ENCODE peak calls at places on chromosome 15, in five cellular contexts. E is K562, C is HepG2, S is SK-N-SH, T is GM12878. W is an unnamed sample.

GRCh38 chr15:74406517-74406916 is 27.2 kb downstream of the SEMA7A start:
- DNase-seq in S (no peak), T (no peak), C (no peak), E (no peak), W (no peak)

GRCh38 chr15:84631706-84632272 is 22.3 kb downstream of the WDR73 start:
- DNase-seq in E (peak; percentile 33), S (no peak), T (no peak), C (peak; percentile 12), W (no peak)

GRCh38 chr15:28131400-28131799 is 32.3 kb upstream of the OCA2 start:
- DNase-seq in T (no peak), E (no peak), C (no peak), S (no peak), W (no peak)

GRCh38 chr15:33735637-33736247 is 232.6 kb upstream of the CHRM5 start:
- DNase-seq in C (peak; percentile 13), S (peak; percentile 51), E (peak; percentile 29), T (no peak), W (no peak)

GRCh38 chr15:32730677-32731654 is 13.2 kb downstream of the GREM1 start:
- DNase-seq in E (peak; percentile 72), C (peak; percentile 47), S (no peak), T (no peak), W (no peak)

GRCh38 chr15:73926191-73927002 is at the start of gene LOXL1:
- DNase-seq in E (peak; percentile 42), C (peak; percentile 23), S (no peak), T (no peak), W (no peak)

GRCh38 chr15:27059610-27060202 is 88.7 kb downstream of the GABRG3 start:
- DNase-seq in S (peak; percentile 79), C (peak; percentile 46), T (no peak), E (peak; percentile 88), W (peak; percentile 46)

GRCh38 chr15:82680200-82681102 is 29.2 kb downstream of the AP3B2 start:
- DNase-seq in C (no peak), S (peak; percentile 77), T (no peak), E (peak; percentile 98), W (peak; percentile 13)

GRCh38 chr15:79341361-79341760 is 30.4 kb downstream of the TMED3 start:
- DNase-seq in C (no peak), T (no peak), S (no peak), E (no peak), W (no peak)

GRCh38 chr15:100602064-100602821 is at the start of the genes ASB7 and LINS1:
- DNase-seq in T (peak; percentile 100), C (peak; percentile 100), S (peak; percentile 94), E (peak; percentile 94), W (peak; percentile 100)

GRCh38 chr15:59420986-59421618 is 16.9 kb upstream of the FAM81A start:
- DNase-seq in S (no peak), T (no peak), E (no peak), C (no peak), W (no peak)
- TF ChIP-seq REST in S (peak; percentile 93), T (peak; percentile 73), E (no peak), C (peak; percentile 39), W (peak; percentile 91)

GRCh38 chr15:50066202-50066601 is 52.8 kb downstream of the ATP8B4 start:
- DNase-seq in C (no peak), T (no peak), S (no peak), E (no peak), W (no peak)
- TF ChIP-seq GABPA in C (no peak), T (no peak), S (no peak), E (no peak), W (no peak)

DNA sequence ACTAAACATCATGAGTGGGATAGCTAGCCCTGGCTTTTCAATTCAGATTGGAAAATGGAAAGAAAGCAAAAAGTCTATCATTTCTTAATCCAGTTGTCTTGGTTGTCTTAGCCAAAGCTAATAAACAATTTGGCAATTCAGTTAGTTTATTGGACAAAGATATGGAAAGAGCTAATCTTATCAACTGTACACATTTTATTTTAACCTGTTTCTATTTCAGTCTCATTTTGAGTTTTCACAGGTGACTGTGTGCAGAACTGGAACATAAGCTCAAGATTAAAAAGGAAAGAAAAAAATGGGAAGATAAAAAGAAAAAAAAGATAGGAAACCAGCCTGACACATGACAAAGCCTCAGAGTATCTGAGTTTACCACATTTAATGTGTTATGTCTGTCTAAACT is 642.6 kb downstream of the SQOR start:
- DNase-seq in E (no peak), S (no peak), C (no peak), T (no peak), W (no peak)
- TF ChIP-seq REST in E (no peak), S (no peak), C (no peak), T (no peak), W (no peak)

DNA sequence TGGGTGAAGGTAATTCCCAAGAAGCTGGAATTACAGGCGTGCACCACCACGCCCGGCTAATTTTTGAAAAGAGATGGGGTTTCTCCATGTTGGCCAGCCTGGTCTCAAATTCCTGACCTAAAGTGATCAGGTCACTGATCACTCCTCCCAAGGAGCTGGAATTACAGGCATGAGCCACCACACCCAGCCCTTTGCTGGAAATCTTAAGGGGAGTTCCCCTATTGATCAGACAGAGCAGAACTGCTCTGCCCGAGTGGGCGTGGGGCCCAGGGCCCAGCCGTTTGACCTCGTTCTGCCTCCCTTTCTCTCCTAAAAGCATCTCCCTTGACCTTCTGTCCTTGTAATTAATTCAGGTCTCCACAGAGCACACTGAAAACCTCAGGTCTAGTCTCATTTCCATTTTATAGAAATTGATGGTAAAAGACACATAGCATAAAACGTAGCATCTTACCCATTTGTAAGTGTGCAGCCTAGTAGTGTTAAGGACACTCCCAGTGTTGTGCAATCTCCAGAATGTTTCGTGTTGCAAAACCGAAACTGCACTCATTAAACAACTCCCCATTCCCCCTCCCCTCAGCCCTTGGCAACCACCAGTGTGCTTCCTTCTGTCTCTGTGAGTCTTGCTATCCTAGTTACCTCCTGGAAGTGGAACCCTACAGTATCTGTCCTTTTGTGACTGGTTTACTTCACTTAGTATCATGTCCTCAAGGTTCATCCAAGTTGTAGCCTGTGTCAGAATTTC is 89.3 kb downstream of the SLCO3A1 start:
- DNase-seq in E (no peak), S (no peak), T (no peak), C (peak; percentile 27), W (peak; percentile 96)
- TF ChIP-seq GABPA in E (no peak), S (no peak), T (no peak), C (no peak), W (no peak)

DNA sequence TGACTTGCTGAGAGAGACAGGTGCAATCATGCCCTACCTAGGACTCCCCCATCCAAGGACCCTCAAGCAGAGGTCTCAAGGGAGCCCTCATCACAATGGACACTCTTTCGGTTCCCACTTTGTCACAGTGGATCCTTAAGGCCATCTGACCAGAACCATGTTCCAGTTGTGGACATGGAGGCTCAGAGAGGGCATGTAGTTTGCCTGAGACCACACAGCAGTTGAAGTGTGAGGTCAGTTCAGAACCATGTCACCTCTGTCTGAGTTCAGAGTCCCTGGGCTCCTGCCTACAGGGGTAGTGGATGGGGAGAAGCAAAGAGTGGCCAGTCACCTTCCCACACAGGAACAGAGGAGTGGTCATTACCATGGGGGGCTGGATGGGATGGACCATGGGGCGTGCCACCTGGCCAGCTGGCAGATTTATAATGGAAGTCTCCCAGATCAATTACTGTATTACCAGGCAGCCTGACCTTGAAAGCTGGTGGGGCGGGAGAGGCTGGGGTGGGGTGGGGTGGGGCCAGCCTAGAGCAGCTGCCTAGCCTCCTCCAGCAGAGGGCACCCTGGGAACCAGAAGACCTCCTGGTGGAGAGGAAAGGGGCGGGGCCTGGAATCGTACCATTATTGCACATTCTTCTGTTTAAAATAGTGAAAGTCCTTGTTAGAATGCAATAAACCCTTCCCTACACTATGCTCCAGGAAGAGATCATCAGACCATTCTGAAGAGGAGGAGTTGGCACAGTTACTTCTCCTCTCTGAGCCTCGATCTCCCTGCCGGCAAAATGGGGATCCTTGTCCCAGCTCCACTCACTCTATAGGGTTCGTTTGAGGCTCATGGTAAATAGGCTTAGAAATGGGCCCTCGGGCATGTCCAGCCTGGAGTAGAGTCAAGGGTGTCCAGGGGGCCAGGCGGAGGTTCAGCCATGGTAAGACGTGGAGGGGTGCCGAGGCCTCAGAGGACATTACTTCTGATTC is 26.9 kb upstream of the LINGO1 start:
- DNase-seq in T (no peak), S (peak; percentile 91), E (peak; percentile 95), C (peak; percentile 74), W (peak; percentile 48)
- TF ChIP-seq REST in T (no peak), S (no peak), E (no peak), C (no peak), W (no peak)

DNA sequence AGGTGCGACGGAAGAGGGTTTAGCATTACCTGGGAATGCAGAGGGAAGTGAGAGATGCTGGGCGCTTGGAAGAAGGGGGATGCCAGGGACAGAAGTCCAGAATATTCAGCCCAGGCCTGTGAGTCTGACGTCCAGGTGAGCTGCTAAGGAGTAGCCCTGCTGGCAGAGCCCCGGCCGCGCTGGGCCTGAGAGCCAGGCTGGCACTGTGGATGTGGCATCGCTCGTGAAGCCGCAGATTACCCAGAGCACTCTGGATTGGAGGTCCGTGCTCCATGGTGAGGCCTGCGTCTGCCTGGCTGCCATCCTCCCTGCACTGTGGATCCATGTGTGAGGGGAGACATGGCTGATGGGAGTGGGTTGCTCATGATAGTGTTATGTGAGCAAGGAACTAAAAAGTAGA is 14.5 kb downstream of the MAN2A2 start:
- DNase-seq in E (no peak), C (no peak), T (no peak), S (no peak), W (no peak)
- TF ChIP-seq GABPA in E (no peak), C (no peak), T (no peak), S (no peak), W (no peak)

GRCh38 chr15:70125605-70126004 is 27.9 kb upstream of the TLE3 start:
- DNase-seq in E (no peak), S (no peak), C (no peak), T (no peak), W (no peak)

GRCh38 chr15:70127797-70128756 is 30.4 kb upstream of the TLE3 start:
- DNase-seq in C (no peak), T (no peak), E (no peak), S (no peak), W (no peak)

GRCh38 chr15:70126382-70126781 is 28.7 kb upstream of the TLE3 start:
- DNase-seq in C (no peak), T (no peak), E (no peak), S (no peak), W (no peak)

GRCh38 chr15:70128757-70129140 is 31.0 kb upstream of the TLE3 start:
- DNase-seq in S (no peak), E (no peak), T (no peak), C (no peak), W (no peak)

GRCh38 chr15:70127288-70127746 is 29.6 kb upstream of the TLE3 start:
- DNase-seq in E (no peak), S (no peak), C (peak; percentile 87), T (no peak), W (no peak)
- TF ChIP-seq REST in E (no peak), S (no peak), C (no peak), T (no peak), W (no peak)

W was measured in HL-60.